ENCODE peak calls at places on chromosomes 7 and 10, in four cellular contexts. C is upper lobe of left lung, I is lower lobe of right lung, U is neural progenitor cell. S is an unnamed sample.
A peak's percentile ranks its signal among the peaks of the same experiment; 100 is the strongest.

GRCh38 chr10:101812606-101813005 is 5.6 kb downstream of the OGA start:
- DNase-seq in C (no peak), I (no peak), U (no peak), S (no peak)

GRCh38 chr7:4612237-4612636 is 69.9 kb upstream of the FOXK1 start:
- DNase-seq in C (no peak), I (no peak), U (no peak), S (no peak)

GRCh38 chr10:15280974-15281373 is 90.1 kb downstream of the FAM171A1 start:
- DNase-seq in C (no peak), I (no peak), U (no peak), S (peak; percentile 2)

GRCh38 chr10:50470798-50471582 is 152.8 kb downstream of the SGMS1 start:
- DNase-seq in C (no peak), I (no peak), U (no peak), S (no peak)

GRCh38 chr7:44134943-44135628 is 6.0 kb downstream of the MYL7 start:
- DNase-seq in C (no peak), I (no peak), U (no peak), S (no peak)

GRCh38 chr10:93383562-93383981 is 98.6 kb downstream of the MYOF start:
- DNase-seq in C (no peak), I (no peak), U (no peak), S (no peak)

GRCh38 chr10:49010831-49011230 is 71.2 kb upstream of the LRRC18 start:
- DNase-seq in C (no peak), I (no peak), U (no peak), S (no peak)

GRCh38 chr7:154750353-154750801 is 252.5 kb downstream of the PAXIP1 start:
- DNase-seq in C (no peak), I (no peak), U (no peak), S (no peak)

GRCh38 chr7:963236-964078 is 9.0 kb upstream of the ADAP1 start:
- DNase-seq in C (no peak), I (peak; percentile 48), U (peak; percentile 2), S (peak; percentile 60)

GRCh38 chr10:34254596-34254995 is 560.5 kb downstream of the PARD3 start:
- DNase-seq in C (no peak), I (no peak), U (no peak), S (no peak)

GRCh38 chr7:37346761-37347160 is 101.9 kb downstream of the ELMO1 start:
- DNase-seq in C (no peak), I (no peak), U (peak; percentile 28), S (no peak)

GRCh38 chr7:150329331-150330106 is 6.2 kb upstream of the ACTR3C start:
- DNase-seq in C (no peak), I (no peak), U (no peak), S (no peak)

GRCh38 chr7:78326189-78326588 is 527.6 kb downstream of the PHTF2 start:
- DNase-seq in C (no peak), I (no peak), U (no peak), S (no peak)

GRCh38 chr7:22572292-22572691 is 72.3 kb upstream of the STEAP1B start:
- DNase-seq in C (no peak), I (no peak), U (no peak), S (no peak)

GRCh38 chr10:116254422-116255152 is 18.4 kb downstream of the GFRA1 start:
- DNase-seq in C (no peak), I (no peak), U (peak; percentile 35), S (no peak)

GRCh38 chr10:71467161-71467560 is 70.4 kb downstream of the CDH23 start:
- DNase-seq in C (no peak), I (peak; percentile 12), U (no peak), S (no peak)

GRCh38 chr7:34041716-34042115 is 136.4 kb downstream of the BMPER start:
- DNase-seq in C (no peak), I (no peak), U (no peak), S (no peak)

GRCh38 chr7:4149645-4150044 is 532.5 kb upstream of the FOXK1 start:
- DNase-seq in C (no peak), I (no peak), U (no peak), S (no peak)

GRCh38 chr7:74684473-74684872 is 27.0 kb downstream of the GTF2I start:
- DNase-seq in C (no peak), I (no peak), U (no peak), S (no peak)

GRCh38 chr10:67794909-67795460 is 43.0 kb downstream of the DNAJC12 start:
- DNase-seq in C (no peak), I (no peak), U (peak; percentile 57), S (no peak)

GRCh38 chr7:137970263-137970975 is 31.5 kb downstream of the CREB3L2 start:
- DNase-seq in C (peak; percentile 56), I (no peak), U (no peak), S (no peak)

GRCh38 chr7:127347567-127348246 is 44.8 kb downstream of the ZNF800 start:
- DNase-seq in C (peak; percentile 65), I (peak; percentile 79), U (peak; percentile 92), S (no peak)

GRCh38 chr7:98211221-98211675 is at the start of gene BHLHA15:
- DNase-seq in C (peak; percentile 63), I (peak; percentile 73), U (peak; percentile 72), S (peak; percentile 59)

GRCh38 chr7:20216637-20217036 is 547 bp downstream of the MACC1 start:
- DNase-seq in C (no peak), I (no peak), U (no peak), S (no peak)

GRCh38 chr7:20219062-20219445 is 1.9 kb upstream of the MACC1 start:
- DNase-seq in C (no peak), I (no peak), U (no peak), S (no peak)

GRCh38 chr7:20218261-20218660 is 1.1 kb upstream of the MACC1 start:
- DNase-seq in C (no peak), I (no peak), U (no peak), S (no peak)

GRCh38 chr7:20219446-20220292 is 2.5 kb upstream of the MACC1 start:
- DNase-seq in C (peak; percentile 80), I (peak; percentile 81), U (no peak), S (peak; percentile 83)

DNA sequence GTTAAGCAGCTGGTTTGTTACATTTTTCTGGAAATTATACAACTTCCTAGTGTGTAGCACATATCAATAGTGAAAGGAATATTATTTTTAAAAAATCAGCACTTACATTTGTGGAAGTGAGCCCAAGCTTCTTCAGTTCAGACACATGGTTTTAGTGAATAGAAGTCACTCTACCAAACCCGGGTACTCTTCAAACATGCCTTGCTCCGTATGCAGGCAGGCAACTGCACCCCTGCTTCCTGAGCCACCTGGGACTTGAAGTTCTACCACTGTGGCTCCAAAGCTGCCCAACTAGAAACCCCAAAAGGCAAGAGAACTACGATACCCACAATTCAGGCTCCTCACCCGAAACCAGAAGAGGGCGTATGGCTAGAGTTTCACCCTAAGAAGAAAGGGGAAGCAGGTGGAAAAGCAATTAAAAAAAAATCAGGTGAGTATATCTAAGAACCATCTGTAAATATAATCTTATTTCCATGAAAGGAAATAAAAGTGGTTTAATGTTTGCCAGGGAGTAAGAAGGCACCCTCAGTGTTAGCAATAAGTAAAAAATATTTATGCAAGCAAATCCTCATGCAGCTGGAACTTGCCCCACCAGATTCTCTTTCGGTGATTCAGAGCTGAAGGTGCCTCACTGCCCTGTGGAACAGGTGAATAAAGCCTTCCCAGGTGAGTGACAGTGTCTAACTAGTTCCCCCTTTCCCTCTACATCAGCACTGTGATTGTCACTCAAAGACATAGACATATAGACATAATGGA is at the start of gene MACC1:
- DNase-seq in C (peak; percentile 90), I (peak; percentile 82), U (peak; percentile 71), S (peak; percentile 90)
- H3K4me1 ChIP-seq in C (peaks cover 10% of the 10 kb centered on the region), I (peaks cover 40% of the 10 kb centered on the region), U (peaks cover 8% of the 10 kb centered on the region), S (peaks cover 41% of the 10 kb centered on the region)

GRCh38 chr7:88344271-88344670 is 37.6 kb upstream of the STEAP4 start:
- DNase-seq in C (no peak), I (no peak), U (no peak), S (no peak)

GRCh38 chr7:88347098-88347497 is 40.4 kb upstream of the STEAP4 start:
- DNase-seq in C (peak; percentile 82), I (peak; percentile 66), U (no peak), S (no peak)

GRCh38 chr7:88350118-88350517 is 43.4 kb upstream of the STEAP4 start:
- DNase-seq in C (no peak), I (no peak), U (no peak), S (no peak)

GRCh38 chr7:88346357-88346756 is 39.7 kb upstream of the STEAP4 start:
- DNase-seq in C (no peak), I (no peak), U (no peak), S (no peak)

DNA sequence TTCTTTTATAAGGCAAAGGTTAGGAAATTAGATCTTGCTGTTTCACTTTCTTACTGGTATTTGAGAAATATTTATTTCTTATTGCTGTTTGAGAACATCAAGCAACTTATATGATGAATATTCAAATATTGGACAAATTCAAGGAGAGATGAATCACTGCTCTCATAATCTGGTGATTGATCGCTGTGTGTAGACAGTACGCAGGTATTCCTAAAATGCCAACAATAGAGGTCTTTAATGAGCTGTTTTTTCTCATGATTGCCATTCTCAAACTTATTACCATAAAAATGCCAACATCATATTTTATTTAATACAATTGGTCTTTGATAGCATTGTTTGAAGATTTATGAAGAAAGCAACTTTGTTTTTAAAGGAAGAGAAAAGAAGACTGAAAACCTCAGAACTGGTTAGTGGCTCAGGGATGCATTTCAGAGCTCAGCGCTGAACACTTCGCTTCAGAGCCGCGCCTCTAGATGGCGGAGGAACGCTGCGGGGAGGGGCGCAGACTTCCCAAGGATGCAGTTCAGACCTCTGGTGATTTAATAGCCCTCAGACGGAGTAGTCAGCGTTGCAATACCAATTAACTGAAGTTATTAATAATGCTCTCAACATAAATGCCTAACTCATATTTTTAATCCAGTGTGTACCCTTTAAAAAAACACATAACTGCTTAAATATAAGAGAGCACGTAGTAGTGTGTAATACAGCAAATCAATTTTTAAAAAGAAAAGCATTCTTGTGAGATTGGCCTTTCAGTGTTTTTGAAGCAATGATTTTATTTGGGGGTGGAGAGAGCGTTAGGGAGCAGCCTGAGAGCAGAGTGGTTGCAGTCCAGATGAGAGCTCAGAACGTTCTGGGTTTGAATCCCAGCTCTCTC is 38.5 kb upstream of the STEAP4 start:
- DNase-seq in C (peak; percentile 75), I (peak; percentile 74), U (peak; percentile 82), S (no peak)
- TF ChIP-seq CTCF in C (peak; percentile 13), I (peak; percentile 50), U (peak; percentile 77), S (peak; percentile 25)

GRCh38 chr10:60138026-60138425 is 231.7 kb upstream of the CCDC6 start:
- DNase-seq in C (no peak), I (no peak), U (no peak), S (no peak)

GRCh38 chr10:60137292-60137992 is 231.1 kb upstream of the CCDC6 start:
- DNase-seq in C (no peak), I (no peak), U (no peak), S (no peak)

GRCh38 chr10:60134548-60134947 is 228.2 kb upstream of the CCDC6 start:
- DNase-seq in C (no peak), I (no peak), U (no peak), S (no peak)

GRCh38 chr10:60138842-60139241 is 232.5 kb upstream of the CCDC6 start:
- DNase-seq in C (no peak), I (no peak), U (no peak), S (no peak)

GRCh38 chr10:60135020-60135419 is 228.7 kb upstream of the CCDC6 start:
- DNase-seq in C (no peak), I (no peak), U (no peak), S (peak; percentile 3)
- H3K4me1 ChIP-seq in C (no peaks in the 10 kb centered on the region), I (no peaks in the 10 kb centered on the region), U (peaks cover 26% of the 10 kb centered on the region), S (no peaks in the 10 kb centered on the region)

GRCh38 chr10:109427421-109427820 is 495.9 kb downstream of the XPNPEP1 start:
- DNase-seq in C (no peak), I (no peak), U (no peak), S (no peak)

GRCh38 chr10:109429956-109430760 is 493.2 kb downstream of the XPNPEP1 start:
- DNase-seq in C (no peak), I (no peak), U (no peak), S (no peak)

GRCh38 chr10:109428775-109429480 is 494.4 kb downstream of the XPNPEP1 start:
- DNase-seq in C (no peak), I (no peak), U (no peak), S (no peak)

GRCh38 chr10:109430844-109431243 is 492.5 kb downstream of the XPNPEP1 start:
- DNase-seq in C (no peak), I (no peak), U (no peak), S (no peak)

GRCh38 chr10:109426987-109427386 is 496.3 kb downstream of the XPNPEP1 start:
- DNase-seq in C (no peak), I (no peak), U (peak; percentile 12), S (no peak)
- TF ChIP-seq CTCF in C (no peak), I (no peak), U (no peak), S (no peak)